ENCODE peak calls at places on chromosomes 6 and 20, in ten cellular contexts. V is adipocyte, A is iris pigment epithelial cell, H is non-pigmented ciliary epithelial cell, S is NCI-H2081, B is GM23248, T is mammary epithelial cell, F is HL-60, Z is tibial artery, D is neural progenitor cell. Y is an unnamed sample.

GRCh38 chr20:31666258-31667042 is 28.7 kb downstream of the COX4I2 start:
- DNase-seq in V (no peak), A (no peak), H (no peak), S (no peak), B (no peak), T (no peak), F (peak; percentile 29), Z (peak; percentile 82), D (peak; percentile 43), Y (no peak)

GRCh38 chr6:158092806-158093205 is 75.3 kb downstream of the SERAC1 start:
- DNase-seq in V (no peak), A (no peak), H (no peak), S (no peak), B (no peak), T (no peak), F (no peak), Z (no peak), D (no peak), Y (no peak)

GRCh38 chr20:53635189-53635588 is 41.5 kb upstream of the ZNF217 start:
- DNase-seq in V (no peak), A (no peak), H (no peak), S (no peak), B (no peak), T (no peak), F (no peak), Z (no peak), D (no peak), Y (no peak)

GRCh38 chr6:39365281-39366074 is 43.0 kb upstream of the KCNK16 start:
- DNase-seq in V (peak; percentile 38), A (peak; percentile 59), H (no peak), S (no peak), B (peak; percentile 88), T (peak; percentile 51), F (no peak), Z (no peak), D (no peak), Y (peak; percentile 22)

GRCh38 chr6:145213614-145214013 is 521.7 kb downstream of the EPM2A start:
- DNase-seq in V (peak; percentile 14), A (no peak), H (no peak), S (no peak), B (no peak), T (no peak), F (no peak), Z (no peak), D (no peak), Y (no peak)

GRCh38 chr20:15178581-15178980 is 841.2 kb upstream of the FLRT3 start:
- DNase-seq in V (no peak), A (no peak), H (no peak), S (no peak), B (no peak), T (no peak), F (no peak), Z (no peak), D (no peak), Y (no peak)

GRCh38 chr6:131920656-131921055 is 30.5 kb downstream of the CCN2 start:
- DNase-seq in V (no peak), A (no peak), H (no peak), S (no peak), B (no peak), T (no peak), F (no peak), Z (no peak), D (no peak), Y (no peak)

GRCh38 chr20:62900692-62901584 is 25.4 kb downstream of the DIDO1 start:
- DNase-seq in V (no peak), A (no peak), H (no peak), S (no peak), B (peak; percentile 30), T (peak; percentile 51), F (no peak), Z (no peak), D (peak; percentile 42), Y (no peak)

GRCh38 chr20:53926428-53927028 is 143.9 kb downstream of the BCAS1 start:
- DNase-seq in V (peak; percentile 63), A (peak; percentile 99), H (peak; percentile 95), S (no peak), B (peak; percentile 99), T (peak; percentile 99), F (peak; percentile 85), Z (no peak), D (no peak), Y (peak; percentile 100)

GRCh38 chr6:36822506-36823269 is 16.6 kb downstream of the CPNE5 start:
- DNase-seq in V (no peak), A (no peak), H (peak; percentile 18), S (no peak), B (no peak), T (no peak), F (no peak), Z (no peak), D (peak; percentile 65), Y (no peak)

GRCh38 chr6:111841822-111842221 is 31.4 kb downstream of the FYN start:
- DNase-seq in V (no peak), A (peak; percentile 92), H (peak; percentile 83), S (no peak), B (no peak), T (no peak), F (peak; percentile 68), Z (no peak), D (no peak), Y (no peak)

GRCh38 chr20:37163832-37164554 is 15.1 kb upstream of the RPN2 start:
- DNase-seq in V (no peak), A (no peak), H (no peak), S (no peak), B (no peak), T (no peak), F (no peak), Z (no peak), D (no peak), Y (no peak)

GRCh38 chr6:167658106-167658505 is 168.6 kb upstream of the AFDN start:
- DNase-seq in V (no peak), A (no peak), H (no peak), S (no peak), B (no peak), T (no peak), F (no peak), Z (no peak), D (no peak), Y (no peak)

GRCh38 chr6:34346175-34347119 is 46.0 kb downstream of the NUDT3 start:
- DNase-seq in V (no peak), A (no peak), H (no peak), S (no peak), B (no peak), T (no peak), F (no peak), Z (no peak), D (no peak), Y (no peak)

GRCh38 chr20:54347216-54347833 is 128.1 kb upstream of the DOK5 start:
- DNase-seq in V (no peak), A (no peak), H (no peak), S (no peak), B (peak; percentile 65), T (no peak), F (no peak), Z (no peak), D (no peak), Y (no peak)

GRCh38 chr6:112983741-112984221 is 636.7 kb downstream of the RFPL4B start:
- DNase-seq in V (peak; percentile 52), A (peak; percentile 55), H (no peak), S (no peak), B (peak; percentile 23), T (peak; percentile 3), F (no peak), Z (no peak), D (no peak), Y (no peak)

GRCh38 chr20:34312544-34313217 is 9.5 kb upstream of the AHCY start:
- DNase-seq in V (peak; percentile 94), A (peak; percentile 83), H (peak; percentile 57), S (peak; percentile 86), B (peak; percentile 93), T (peak; percentile 77), F (peak; percentile 55), Z (peak; percentile 88), D (peak; percentile 93), Y (peak; percentile 50)

GRCh38 chr20:2333821-2334220 is 38.0 kb downstream of the TGM3 start:
- DNase-seq in V (no peak), A (no peak), H (no peak), S (no peak), B (no peak), T (no peak), F (no peak), Z (no peak), D (no peak), Y (no peak)

GRCh38 chr20:50320910-50321796 is 130.5 kb downstream of the CEBPB start:
- DNase-seq in V (peak; percentile 94), A (peak; percentile 97), H (peak; percentile 71), S (no peak), B (peak; percentile 96), T (peak; percentile 99), F (no peak), Z (peak; percentile 98), D (peak; percentile 85), Y (peak; percentile 92)

GRCh38 chr20:51169813-51170212 is 146.9 kb upstream of the KCNG1 start:
- DNase-seq in V (no peak), A (no peak), H (no peak), S (no peak), B (peak; percentile 10), T (no peak), F (no peak), Z (no peak), D (no peak), Y (no peak)

GRCh38 chr20:49579874-49580817 is 12.2 kb upstream of the PTGIS start:
- DNase-seq in V (peak; percentile 88), A (peak; percentile 89), H (no peak), S (no peak), B (peak; percentile 46), T (no peak), F (no peak), Z (peak; percentile 63), D (no peak), Y (no peak)

GRCh38 chr6:101728388-101728787 is 334.9 kb downstream of the GRIK2 start:
- DNase-seq in V (no peak), A (no peak), H (no peak), S (no peak), B (no peak), T (no peak), F (no peak), Z (no peak), D (no peak), Y (no peak)

GRCh38 chr6:150634641-150635292 is 35.1 kb downstream of the PLEKHG1 start:
- DNase-seq in V (no peak), A (no peak), H (no peak), S (no peak), B (peak; percentile 29), T (peak; percentile 36), F (no peak), Z (no peak), D (no peak), Y (no peak)

GRCh38 chr6:169188051-169188863 is 65.4 kb downstream of the THBS2 start:
- DNase-seq in V (peak; percentile 58), A (peak; percentile 95), H (peak; percentile 89), S (no peak), B (peak; percentile 89), T (peak; percentile 83), F (no peak), Z (no peak), D (no peak), Y (peak; percentile 87)

GRCh38 chr20:3248167-3248992 is 9.4 kb upstream of the SLC4A11 start:
- DNase-seq in V (no peak), A (peak; percentile 43), H (no peak), S (no peak), B (peak; percentile 68), T (no peak), F (no peak), Z (no peak), D (peak; percentile 83), Y (peak; percentile 24)

GRCh38 chr6:166417285-166417691 is 34.5 kb upstream of the MPC1 start:
- DNase-seq in V (no peak), A (no peak), H (no peak), S (no peak), B (no peak), T (no peak), F (no peak), Z (peak; percentile 10), D (no peak), Y (no peak)

GRCh38 chr6:87155920-87156600 is 695 bp downstream of the ZNF292 start:
- DNase-seq in V (peak; percentile 74), A (peak; percentile 50), H (no peak), S (no peak), B (peak; percentile 83), T (peak; percentile 72), F (peak; percentile 33), Z (peak; percentile 75), D (peak; percentile 95), Y (peak; percentile 44)

GRCh38 chr20:60035-60918 is 27.2 kb upstream of the DEFB125 start:
- DNase-seq in V (no peak), A (no peak), H (no peak), S (no peak), B (peak; percentile 2), T (no peak), F (no peak), Z (no peak), D (no peak), Y (no peak)

Y was measured in foreskin keratinocyte.